ENCODE peak calls at places on chromosomes 12 and 14, in six cellular contexts. Z, B, S, K, V and W are unnamed samples.

GRCh38 chr12:105036937-105037649 is 47.2 kb downstream of the ALDH1L2 start:
- DNase-seq in K (no peak), V (no peak), Z (no peak), B (no peak), S (no peak), W (no peak)

GRCh38 chr12:111174283-111175108 is 194.4 kb downstream of the PHETA1 start:
- DNase-seq in S (no peak), B (peak; percentile 3), V (no peak), K (no peak), Z (no peak), W (no peak)

GRCh38 chr14:55103005-55103640 is 25.9 kb upstream of the LGALS3 start:
- DNase-seq in Z (peak; percentile 71), K (no peak), V (peak; percentile 78), B (peak; percentile 26), S (peak; percentile 97), W (no peak)

GRCh38 chr12:46677749-46678148 is 148.0 kb downstream of the SLC38A4 start:
- DNase-seq in Z (no peak), S (peak; percentile 58), V (no peak), K (no peak), B (no peak), W (no peak)

GRCh38 chr12:40068416-40068815 is 37.5 kb downstream of the SLC2A13 start:
- DNase-seq in B (no peak), S (no peak), K (no peak), Z (no peak), V (no peak), W (no peak)

GRCh38 chr12:82174936-82175335 is 183.3 kb downstream of the CCDC59 start:
- DNase-seq in Z (no peak), B (no peak), V (no peak), S (no peak), K (no peak), W (no peak)

GRCh38 chr14:58298477-58298879 is at the start of gene ARID4A:
- DNase-seq in Z (peak; percentile 81), V (peak; percentile 83), K (no peak), S (no peak), B (no peak), W (no peak)

GRCh38 chr12:109762071-109762672 is 48.5 kb downstream of the FAM222A start:
- DNase-seq in B (no peak), K (no peak), Z (peak; percentile 37), S (no peak), V (no peak), W (no peak)

GRCh38 chr14:74459981-74460380 is 33.1 kb downstream of the NPC2 start:
- DNase-seq in Z (no peak), K (no peak), S (no peak), V (no peak), B (no peak), W (no peak)

GRCh38 chr12:467591-467990 is 7.9 kb downstream of the B4GALNT3 start:
- DNase-seq in K (no peak), B (no peak), Z (no peak), S (no peak), V (no peak), W (no peak)

GRCh38 chr12:132162508-132163031 is 18.3 kb downstream of the NOC4L start:
- DNase-seq in K (no peak), B (peak; percentile 33), V (peak; percentile 32), S (peak; percentile 84), Z (no peak), W (peak; percentile 49)

GRCh38 chr12:115438314-115438713 is 754.3 kb upstream of the TBX3 start:
- DNase-seq in Z (no peak), V (no peak), K (no peak), B (no peak), S (no peak), W (no peak)
- H3K27ac ChIP-seq in Z (no peak overlapping the region), V (no peak overlapping the region), K (no peak overlapping the region), B (no peak overlapping the region), S (no peak overlapping the region), W (no peak overlapping the region)

GRCh38 chr12:74537707-74538385 is at the start of gene ATXN7L3B:
- DNase-seq in K (peak; percentile 70), S (peak; percentile 95), B (peak; percentile 96), Z (peak; percentile 96), V (peak; percentile 94), W (peak; percentile 91)

GRCh38 chr12:74541074-74541473 is 3.4 kb downstream of the ATXN7L3B start:
- DNase-seq in Z (no peak), B (no peak), K (no peak), S (no peak), V (no peak), W (no peak)

GRCh38 chr12:74538491-74539258 is 1.0 kb downstream of the ATXN7L3B start:
- DNase-seq in V (no peak), B (peak; percentile 47), Z (no peak), S (peak; percentile 14), K (no peak), W (no peak)

GRCh38 chr12:74539261-74539660 is 1.6 kb downstream of the ATXN7L3B start:
- DNase-seq in K (no peak), V (no peak), B (no peak), S (no peak), Z (no peak), W (no peak)

GRCh38 chr12:74539765-74540526 is 2.3 kb downstream of the ATXN7L3B start:
- DNase-seq in V (no peak), Z (no peak), B (no peak), K (no peak), S (no peak), W (no peak)
- H3K27ac ChIP-seq in V (peak overlapping the region; percentile 95), Z (no peak overlapping the region), B (peak overlapping the region; percentile 98), K (no peak overlapping the region), S (peak overlapping the region; percentile 1), W (no peak overlapping the region)

GRCh38 chr14:100145682-100146464 is 13.6 kb downstream of the DEGS2 start:
- DNase-seq in S (no peak), Z (no peak), V (no peak), K (no peak), B (no peak), W (no peak)
- H3K27ac ChIP-seq in S (no peak overlapping the region), Z (no peak overlapping the region), V (no peak overlapping the region), K (no peak overlapping the region), B (no peak overlapping the region), W (no peak overlapping the region)

DNA sequence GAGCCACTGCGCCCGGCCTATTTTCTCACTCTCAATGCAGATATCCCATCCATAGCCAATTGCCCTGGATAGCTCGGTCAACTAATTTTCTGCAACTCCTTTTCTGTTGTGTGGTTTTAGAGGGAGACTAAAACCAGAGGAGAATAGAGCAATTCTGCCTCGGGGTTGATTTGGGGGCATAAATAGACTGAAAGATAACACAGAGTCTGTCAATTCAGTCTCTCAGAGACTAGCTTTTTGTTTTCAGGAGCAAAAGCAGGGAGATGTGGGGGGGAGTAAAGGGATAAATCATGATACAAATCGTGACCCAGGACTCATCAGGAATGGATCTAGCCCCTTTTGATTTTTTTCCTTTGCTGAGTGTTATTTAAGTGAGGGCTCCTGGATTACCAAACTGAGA is 6.5 kb downstream of the COPZ1 start:
- DNase-seq in S (no peak), B (no peak), Z (no peak), V (no peak), K (no peak), W (no peak)
- H3K27ac ChIP-seq in S (no peak overlapping the region), B (no peak overlapping the region), Z (no peak overlapping the region), V (no peak overlapping the region), K (no peak overlapping the region), W (no peak overlapping the region)

GRCh38 chr12:108581311-108582227 is 16.3 kb downstream of the TMEM119 start:
- DNase-seq in S (no peak), V (no peak), K (no peak), Z (no peak), B (no peak), W (no peak)
- H3K27ac ChIP-seq in S (no peak overlapping the region), V (no peak overlapping the region), K (no peak overlapping the region), Z (no peak overlapping the region), B (no peak overlapping the region), W (no peak overlapping the region)